ENCODE peak calls at places on chromosomes 6 and 20, in eight cellular contexts. Y is astrocyte of the cerebellum; J is body of pancreas; P is progenitor cell of endocrine pancreas; W is activated CD4-positive, CD25-positive, alpha-beta regulatory T cell; D is activated CD4-positive, alpha-beta T cell treated with anti-CD3 and anti-CD28 coated beads for 36 hours; I is activated T-cell treated with anti-CD3 and anti-CD28 coated beads for 1 hour; H is choroid plexus epithelial cell. C is an unnamed sample.

GRCh38 chr6:107491791-107492674 is 2.1 kb downstream of the SOBP start:
- DNase-seq in I (no peak), D (no peak), H (peak), J (no peak), Y (peak), W (no peak), P (no peak), C (no peak)

GRCh38 chr6:3159805-3160781 is 2.7 kb upstream of the TUBB2A start:
- DNase-seq in D (peak), I (peak), J (peak), W (peak), P (no peak), H (no peak), Y (no peak), C (no peak)

GRCh38 chr6:2853766-2854393 is 12.2 kb upstream of the SERPINB1 start:
- DNase-seq in I (peak), J (peak), W (peak), D (peak), Y (no peak), P (no peak), H (peak), C (peak)

GRCh38 chr20:17498181-17498580 is 33.0 kb downstream of the BFSP1 start:
- DNase-seq in D (no peak), P (no peak), Y (no peak), I (no peak), W (no peak), H (no peak), J (no peak), C (no peak)

GRCh38 chr6:124958759-124959354 is 3.4 kb upstream of the RNF217 start:
- DNase-seq in W (no peak), I (no peak), J (no peak), H (peak), D (no peak), Y (peak), P (no peak), C (no peak)

GRCh38 chr20:61786230-61786629 is 279.5 kb downstream of the TAF4 start:
- DNase-seq in Y (no peak), J (no peak), W (no peak), H (no peak), I (no peak), D (no peak), P (no peak), C (no peak)

GRCh38 chr6:52261229-52261628 is 16.9 kb upstream of the IL17F start:
- DNase-seq in J (no peak), I (no peak), H (peak), D (no peak), W (no peak), Y (no peak), P (no peak), C (no peak)

GRCh38 chr6:156260792-156261191 is 516.4 kb upstream of the ARID1B start:
- DNase-seq in Y (no peak), W (no peak), I (no peak), P (no peak), J (no peak), D (no peak), H (no peak), C (no peak)

GRCh38 chr6:10414766-10415592 is at the start of gene TFAP2A:
- DNase-seq in I (no peak), D (no peak), W (no peak), H (no peak), Y (no peak), J (no peak), P (no peak), C (no peak)

GRCh38 chr6:34053721-34054120 is 92.2 kb downstream of the GRM4 start:
- DNase-seq in H (no peak), D (no peak), I (no peak), P (no peak), Y (no peak), J (no peak), W (no peak), C (no peak)

C was measured in GOT3.